ENCODE peak calls at places on chromosomes 7 and 10, in five cellular contexts. M is A549, Z is RWPE1, O is astrocyte, D is HCT116. J is an unnamed sample.
A peak's percentile ranks its signal among the peaks of the same experiment; 100 is the strongest.

GRCh38 chr10:86359111-86359510 is 7.5 kb downstream of the GRID1 start:
- DNase-seq in M (no peak), Z (no peak), O (no peak), D (no peak), J (no peak)

GRCh38 chr10:3781458-3782098 is 3.4 kb downstream of the KLF6 start:
- DNase-seq in M (no peak), Z (no peak), O (peak; percentile 48), D (no peak), J (no peak)

GRCh38 chr10:93068411-93069244 is 5.1 kb upstream of the CYP26A1 start:
- DNase-seq in M (peak; percentile 57), Z (no peak), O (peak; percentile 47), D (no peak), J (no peak)

GRCh38 chr7:134885967-134886352 is 100.3 kb upstream of the AGBL3 start:
- DNase-seq in M (peak; percentile 44), Z (peak; percentile 41), O (peak; percentile 84), D (no peak), J (no peak)

GRCh38 chr10:132593900-132594876 is 56.6 kb downstream of the INPP5A start:
- DNase-seq in M (no peak), Z (no peak), O (no peak), D (no peak), J (no peak)

GRCh38 chr7:158683541-158683940 is 21.1 kb downstream of the NCAPG2 start:
- DNase-seq in M (no peak), Z (no peak), O (no peak), D (no peak), J (no peak)

GRCh38 chr7:105487559-105488218 is 34.4 kb downstream of the PUS7 start:
- DNase-seq in M (peak; percentile 62), Z (peak; percentile 24), O (peak; percentile 83), D (no peak), J (no peak)

GRCh38 chr7:55420535-55420934 is 55.4 kb downstream of the LANCL2 start:
- DNase-seq in M (no peak), Z (no peak), O (peak; percentile 63), D (no peak), J (no peak)

GRCh38 chr7:99137418-99138180 is 6.3 kb downstream of the SMURF1 start:
- DNase-seq in M (peak; percentile 25), Z (no peak), O (peak; percentile 90), D (no peak), J (peak; percentile 3)

GRCh38 chr10:96720422-96721206 is at the start of gene PIK3AP1:
- DNase-seq in M (peak; percentile 12), Z (peak; percentile 45), O (no peak), D (no peak), J (peak; percentile 16)

GRCh38 chr10:71447676-71448075 is 51.0 kb downstream of the CDH23 start:
- DNase-seq in M (no peak), Z (peak; percentile 45), O (no peak), D (no peak), J (no peak)

GRCh38 chr10:44715081-44715480 is 196.1 kb upstream of the TMEM72 start:
- DNase-seq in M (no peak), Z (no peak), O (peak; percentile 95), D (no peak), J (no peak)

GRCh38 chr10:44569193-44570091 is 184.5 kb upstream of the CXCL12 start:
- DNase-seq in M (no peak), Z (no peak), O (peak; percentile 96), D (no peak), J (no peak)

GRCh38 chr10:12934777-12935176 is 66.7 kb downstream of the CCDC3 start:
- DNase-seq in M (peak; percentile 50), Z (peak; percentile 44), O (peak; percentile 14), D (no peak), J (no peak)

GRCh38 chr10:86538547-86538946 is 17.0 kb upstream of the WAPL start:
- DNase-seq in M (no peak), Z (no peak), O (no peak), D (no peak), J (no peak)

GRCh38 chr10:126749030-126749655 is 78.7 kb upstream of the C10orf90 start:
- DNase-seq in M (peak; percentile 84), Z (peak; percentile 66), O (peak; percentile 71), D (peak; percentile 70), J (peak; percentile 92)

GRCh38 chr7:57381581-57381980 is 68.4 kb upstream of the ZNF716 start:
- DNase-seq in M (no peak), Z (no peak), O (no peak), D (no peak), J (no peak)

GRCh38 chr7:114930829-114931655 is 9.1 kb downstream of the MDFIC start:
- DNase-seq in M (no peak), Z (no peak), O (peak; percentile 81), D (no peak), J (no peak)

GRCh38 chr7:114928060-114928459 is 6.2 kb downstream of the MDFIC start:
- DNase-seq in M (no peak), Z (no peak), O (no peak), D (no peak), J (no peak)

GRCh38 chr7:114930107-114930521 is 8.2 kb downstream of the MDFIC start:
- DNase-seq in M (no peak), Z (no peak), O (no peak), D (no peak), J (no peak)

GRCh38 chr7:114931656-114932011 is 9.7 kb downstream of the MDFIC start:
- DNase-seq in M (no peak), Z (no peak), O (no peak), D (no peak), J (no peak)

DNA sequence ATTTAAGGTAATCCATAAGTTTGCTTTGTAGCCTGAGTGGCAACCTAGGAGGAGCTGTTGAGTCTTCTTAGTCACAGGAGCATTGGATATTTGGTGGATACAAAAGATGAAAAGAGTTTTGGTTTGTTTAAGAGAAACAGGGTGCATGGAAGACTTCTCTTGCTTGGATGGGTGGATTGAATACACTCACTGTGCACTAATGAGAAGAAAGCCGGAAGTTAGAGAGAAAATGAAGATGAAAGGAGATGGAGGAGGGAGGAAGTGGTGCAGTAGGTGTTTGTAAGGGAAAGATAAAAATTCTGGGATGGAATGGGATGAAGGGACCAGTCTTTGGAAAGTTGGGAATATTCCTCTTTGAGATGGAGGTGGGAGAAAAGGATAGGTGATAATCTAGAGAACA is 7.7 kb downstream of the MDFIC start:
- DNase-seq in M (peak; percentile 11), Z (no peak), O (no peak), D (no peak), J (no peak)
- TF ChIP-seq CTCF in M (peak; percentile 8), Z (no peak), O (no peak), D (no peak), J (no peak)

GRCh38 chr7:148260605-148261004 is 330.0 kb upstream of the C7orf33 start:
- DNase-seq in M (no peak), Z (no peak), O (no peak), D (no peak), J (no peak)

GRCh38 chr7:148256433-148256832 is 334.1 kb upstream of the C7orf33 start:
- DNase-seq in M (no peak), Z (no peak), O (no peak), D (no peak), J (no peak)

GRCh38 chr7:148253629-148254028 is 336.9 kb upstream of the C7orf33 start:
- DNase-seq in M (no peak), Z (no peak), O (no peak), D (no peak), J (no peak)

GRCh38 chr7:148255333-148255732 is 335.2 kb upstream of the C7orf33 start:
- DNase-seq in M (no peak), Z (no peak), O (no peak), D (no peak), J (no peak)
- TF ChIP-seq CTCF in M (peak; percentile 26), Z (peak; percentile 44), O (no peak), D (peak; percentile 41), J (peak; percentile 51)

GRCh38 chr10:117320050-117320665 is 55.1 kb downstream of the PDZD8 start:
- DNase-seq in M (peak; percentile 35), Z (peak; percentile 43), O (no peak), D (no peak), J (no peak)

GRCh38 chr10:117322258-117322657 is 53.0 kb downstream of the PDZD8 start:
- DNase-seq in M (no peak), Z (no peak), O (no peak), D (no peak), J (no peak)

GRCh38 chr10:117313641-117314040 is 61.6 kb downstream of the PDZD8 start:
- DNase-seq in M (no peak), Z (no peak), O (no peak), D (no peak), J (no peak)

GRCh38 chr10:117324367-117324766 is 50.9 kb downstream of the PDZD8 start:
- DNase-seq in M (no peak), Z (no peak), O (no peak), D (no peak), J (no peak)

DNA sequence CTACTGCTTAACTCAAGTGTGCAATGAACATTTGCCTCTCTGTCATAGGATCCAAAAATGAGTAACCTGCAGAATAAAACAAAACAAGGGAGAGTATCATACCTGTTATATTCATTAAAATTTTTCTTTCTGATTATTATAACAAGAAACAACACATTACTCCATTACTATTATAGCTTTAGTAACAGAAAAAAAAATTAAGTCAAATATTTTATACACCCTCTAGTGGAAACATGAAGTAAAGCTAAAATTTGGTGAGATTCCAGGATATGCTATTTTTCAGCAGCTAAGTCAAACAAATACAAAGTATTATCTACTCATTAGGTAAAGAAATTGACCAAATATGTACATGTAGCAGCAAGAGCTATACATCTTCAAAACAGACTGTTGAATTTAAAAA is 56.3 kb downstream of the PDZD8 start:
- DNase-seq in M (no peak), Z (peak; percentile 11), O (no peak), D (no peak), J (no peak)
- TF ChIP-seq CTCF in M (peak; percentile 46), Z (peak; percentile 52), O (peak; percentile 22), D (peak; percentile 60), J (peak; percentile 63)

GRCh38 chr10:54137396-54137795 is 663.6 kb downstream of the PCDH15 start:
- DNase-seq in M (no peak), Z (no peak), O (no peak), D (no peak), J (no peak)

GRCh38 chr10:54130394-54130793 is 670.6 kb downstream of the PCDH15 start:
- DNase-seq in M (no peak), Z (no peak), O (no peak), D (no peak), J (no peak)

GRCh38 chr10:54131833-54132232 is 669.2 kb downstream of the PCDH15 start:
- DNase-seq in M (no peak), Z (no peak), O (no peak), D (no peak), J (no peak)

DNA sequence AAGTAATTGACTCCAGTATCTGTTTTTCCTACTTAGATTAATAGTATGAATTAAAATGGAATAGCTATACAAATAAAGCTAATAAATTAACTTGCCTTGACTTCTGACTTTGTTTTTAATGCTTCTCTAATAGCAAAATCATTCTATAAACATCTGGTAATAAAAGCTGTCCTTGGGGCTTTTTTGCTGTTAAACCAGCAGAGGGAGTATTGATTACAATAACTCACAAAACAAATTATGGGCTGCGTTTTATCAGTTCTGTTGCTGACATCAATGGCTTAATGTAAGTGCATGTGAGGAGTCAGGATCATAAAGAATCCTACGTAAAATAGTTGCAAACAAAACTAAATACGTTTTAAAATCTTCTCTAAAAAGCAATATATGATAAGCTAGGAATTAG is 667.8 kb downstream of the PCDH15 start:
- DNase-seq in M (no peak), Z (no peak), O (no peak), D (no peak), J (no peak)
- TF ChIP-seq CTCF in M (no peak), Z (peak; percentile 38), O (peak; percentile 12), D (peak; percentile 21), J (peak; percentile 58)

GRCh38 chr7:23472974-23473847 is 2.9 kb upstream of the IGF2BP3 start:
- DNase-seq in M (peak; percentile 38), Z (no peak), O (no peak), D (no peak), J (peak; percentile 27)
- TF ChIP-seq CTCF in M (no peak), Z (no peak), O (no peak), D (no peak), J (no peak)